ENCODE peak calls at places on chromosomes 1 and 21, in five cellular contexts. T, F, K, R and O are unnamed samples.

GRCh38 chr1:236063919-236064673 is 794 bp downstream of the NID1 start:
- DNase-seq in R (peak; percentile 21), F (no peak), K (peak; percentile 62), T (peak; percentile 68), O (no peak)

GRCh38 chr1:2416403-2416802 is 4.0 kb upstream of the PEX10 start:
- DNase-seq in R (peak; percentile 57), F (no peak), T (no peak), K (no peak), O (no peak)

GRCh38 chr1:153352523-153352922 is 3.9 kb upstream of the PGLYRP4 start:
- DNase-seq in K (peak; percentile 84), R (peak; percentile 77), F (no peak), T (peak; percentile 77), O (peak; percentile 55)

GRCh38 chr1:155011004-155011416 is 8.4 kb downstream of the ZBTB7B start:
- DNase-seq in R (no peak), K (no peak), F (no peak), T (no peak), O (no peak)

GRCh38 chr21:34889287-34889536 is 159.9 kb downstream of the RUNX1 start:
- DNase-seq in T (peak; percentile 76), F (no peak), R (peak; percentile 72), K (peak; percentile 46), O (no peak)

GRCh38 chr1:2982615-2983318 is 38.5 kb upstream of the ACTRT2 start:
- DNase-seq in F (peak; percentile 10), K (no peak), T (peak; percentile 28), R (no peak), O (no peak)

GRCh38 chr1:85088408-85088784 is 40.1 kb upstream of the MCOLN3 start:
- DNase-seq in R (no peak), T (no peak), K (peak; percentile 32), F (no peak), O (no peak)

GRCh38 chr1:224223819-224224714 is 41.0 kb downstream of the DEGS1 start:
- DNase-seq in T (no peak), R (no peak), K (peak; percentile 46), F (no peak), O (no peak)

GRCh38 chr1:56033321-56034037 is 545.9 kb downstream of the PLPP3 start:
- DNase-seq in R (no peak), K (no peak), T (no peak), F (no peak), O (no peak)

GRCh38 chr1:68103006-68103545 is 52.6 kb upstream of the DIRAS3 start:
- DNase-seq in K (no peak), F (no peak), R (no peak), T (no peak), O (no peak)

GRCh38 chr1:23122023-23122738 is 46.5 kb downstream of the LUZP1 start:
- DNase-seq in K (peak; percentile 29), R (no peak), T (no peak), F (no peak), O (no peak)

GRCh38 chr1:47409311-47410085 is 6.6 kb upstream of the FOXE3 start:
- DNase-seq in F (peak; percentile 48), R (no peak), K (no peak), T (no peak), O (no peak)

GRCh38 chr1:209621329-209621728 is 30.9 kb downstream of the LAMB3 start:
- DNase-seq in F (no peak), K (no peak), R (no peak), T (no peak), O (no peak)